ENCODE peak calls at places on chromosomes 3 and 15, in ten cellular contexts. B, R, X, N, P, O, E, M, U and H are unnamed samples.

GRCh38 chr3:103767635-103768034 is 1332.8 kb downstream of the ZPLD1 start:
- DNase-seq in B (no peak), R (no peak), X (no peak), N (no peak), P (no peak), O (no peak), E (no peak), M (no peak), U (no peak), H (no peak)

GRCh38 chr3:184133840-184134745 is 1.1 kb upstream of the EIF2B5 start:
- DNase-seq in B (peak; percentile 94), R (peak; percentile 76), X (peak; percentile 75), N (peak; percentile 78), P (peak; percentile 80), O (no peak), E (peak; percentile 93), M (peak; percentile 85), U (peak; percentile 74), H (peak; percentile 91)

GRCh38 chr3:130386604-130387263 is 41.3 kb downstream of the COL6A5 start:
- DNase-seq in B (no peak), R (no peak), X (peak; percentile 59), N (peak; percentile 2), P (peak; percentile 15), O (no peak), E (no peak), M (peak; percentile 9), U (no peak), H (peak; percentile 52)

GRCh38 chr3:171552525-171552924 is 92.3 kb upstream of the TNIK start:
- DNase-seq in B (no peak), R (no peak), X (no peak), N (no peak), P (no peak), O (no peak), E (no peak), M (no peak), U (no peak), H (no peak)

GRCh38 chr15:89494941-89495637 is 1.3 kb downstream of the RHCG start:
- DNase-seq in B (peak; percentile 39), R (no peak), X (no peak), N (no peak), P (peak; percentile 23), O (no peak), E (peak; percentile 56), M (no peak), U (no peak), H (peak; percentile 40)

GRCh38 chr15:91891101-91891500 is 37.6 kb downstream of the SLCO3A1 start:
- DNase-seq in B (no peak), R (no peak), X (no peak), N (no peak), P (no peak), O (no peak), E (no peak), M (no peak), U (no peak), H (no peak)

GRCh38 chr15:88193415-88193814 is 63.1 kb downstream of the NTRK3 start:
- DNase-seq in B (peak; percentile 5), R (no peak), X (no peak), N (no peak), P (no peak), O (no peak), E (no peak), M (no peak), U (peak; percentile 4), H (no peak)

GRCh38 chr15:84570164-84570692 is 30.6 kb upstream of the ZSCAN2 start:
- DNase-seq in B (peak; percentile 22), R (peak; percentile 53), X (peak; percentile 35), N (no peak), P (peak; percentile 27), O (no peak), E (peak; percentile 83), M (peak; percentile 34), U (no peak), H (peak; percentile 56)

GRCh38 chr3:101868534-101869464 is 19.5 kb downstream of the NFKBIZ start:
- DNase-seq in B (no peak), R (peak; percentile 54), X (no peak), N (peak; percentile 58), P (no peak), O (no peak), E (peak; percentile 84), M (no peak), U (no peak), H (peak; percentile 50)

GRCh38 chr3:128112406-128112968 is 11.1 kb downstream of the RUVBL1 start:
- DNase-seq in B (peak; percentile 49), R (no peak), X (peak; percentile 85), N (peak; percentile 90), P (peak; percentile 89), O (peak; percentile 60), E (no peak), M (peak; percentile 83), U (no peak), H (no peak)

GRCh38 chr3:27224197-27224596 is 145.0 kb downstream of the NEK10 start:
- DNase-seq in B (no peak), R (no peak), X (peak; percentile 26), N (peak; percentile 17), P (no peak), O (no peak), E (no peak), M (peak; percentile 54), U (no peak), H (no peak)

DNA sequence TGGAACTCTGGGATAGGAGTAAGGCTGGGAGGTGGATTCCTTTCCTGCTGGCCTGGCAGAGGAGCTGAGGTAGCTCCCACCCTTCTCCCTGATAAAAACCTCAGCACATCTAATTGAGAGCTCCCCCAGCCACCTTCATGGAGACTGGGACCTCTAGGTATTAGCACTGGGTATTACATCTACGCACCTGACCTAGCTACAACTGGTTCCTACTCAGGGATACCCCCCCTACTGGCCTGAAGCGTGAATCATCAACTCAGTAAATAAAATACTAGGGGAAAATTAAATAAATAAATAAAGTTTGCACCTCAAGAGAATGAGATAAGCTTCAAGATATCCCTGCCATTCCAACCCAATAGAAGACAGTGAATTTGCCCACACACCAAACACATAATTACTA is 140.4 kb downstream of the NEK10 start:
- DNase-seq in B (no peak), R (no peak), X (no peak), N (no peak), P (no peak), O (no peak), E (no peak), M (no peak), U (peak; percentile 39), H (peak; percentile 13)
- TF ChIP-seq CTCF in B (no peak), R (no peak), X (no peak), N (peak; percentile 8), P (peak; percentile 13), O (no peak), E (no peak), M (no peak), U (no peak), H (peak; percentile 43)

DNA sequence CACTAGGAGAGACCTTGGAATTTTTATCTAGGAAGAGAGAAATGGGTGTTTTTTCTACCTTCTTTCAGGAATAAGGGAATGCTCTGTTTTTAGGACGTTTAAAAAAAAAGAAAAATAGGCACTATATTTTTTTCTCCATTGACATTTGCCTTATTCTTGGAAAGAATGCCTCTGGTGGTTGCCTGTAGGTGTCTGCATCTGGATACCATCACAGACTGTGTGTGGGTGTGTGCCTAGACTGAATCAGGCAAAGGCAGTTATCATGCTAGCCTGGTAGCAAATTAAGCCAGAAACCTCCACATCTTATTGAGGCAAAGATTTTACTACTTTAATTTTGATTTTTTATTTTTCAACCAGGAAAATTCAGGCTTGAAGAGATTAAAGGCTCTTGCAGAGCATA is 513.6 kb upstream of the KCNMB2 start:
- DNase-seq in B (no peak), R (no peak), X (peak; percentile 1), N (peak; percentile 25), P (peak; percentile 18), O (no peak), E (no peak), M (no peak), U (no peak), H (no peak)
- TF ChIP-seq CTCF in B (no peak), R (no peak), X (peak; percentile 6), N (no peak), P (peak; percentile 6), O (no peak), E (no peak), M (peak; percentile 3), U (no peak), H (no peak)

DNA sequence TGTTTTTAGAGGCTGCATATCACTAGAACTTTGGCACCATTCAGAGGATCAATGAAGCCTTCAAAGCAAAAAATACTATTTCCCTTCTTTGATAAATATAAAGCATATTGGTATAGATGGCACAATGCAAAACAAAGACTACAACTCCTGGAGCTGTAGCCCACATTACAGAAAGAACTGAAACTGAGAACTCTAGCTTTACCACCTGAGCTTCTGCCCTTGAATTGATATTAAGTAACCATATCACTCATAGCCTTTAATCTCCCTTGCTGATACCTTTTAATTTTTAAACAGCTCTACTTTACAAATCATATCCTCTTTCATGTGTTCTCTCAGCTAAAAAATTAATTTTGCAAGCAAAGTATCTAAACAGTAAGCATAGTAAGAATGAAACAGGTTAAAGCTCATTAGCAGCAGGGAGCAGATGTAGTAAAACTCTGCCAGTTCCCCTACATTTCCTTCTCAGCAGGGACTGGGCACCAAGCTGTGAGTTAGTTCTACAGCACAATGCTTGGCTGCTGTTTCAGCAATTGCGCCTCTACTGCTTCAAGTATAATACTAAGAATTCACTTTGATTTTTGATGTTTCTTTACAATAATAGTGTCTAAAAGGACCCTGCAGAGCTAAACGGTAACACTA is 97.9 kb upstream of the NANOGP8 start:
- DNase-seq in B (peak; percentile 87), R (no peak), X (no peak), N (no peak), P (no peak), O (no peak), E (no peak), M (no peak), U (no peak), H (no peak)
- TF ChIP-seq CTCF in B (peak; percentile 28), R (no peak), X (no peak), N (no peak), P (no peak), O (no peak), E (no peak), M (no peak), U (no peak), H (no peak)

DNA sequence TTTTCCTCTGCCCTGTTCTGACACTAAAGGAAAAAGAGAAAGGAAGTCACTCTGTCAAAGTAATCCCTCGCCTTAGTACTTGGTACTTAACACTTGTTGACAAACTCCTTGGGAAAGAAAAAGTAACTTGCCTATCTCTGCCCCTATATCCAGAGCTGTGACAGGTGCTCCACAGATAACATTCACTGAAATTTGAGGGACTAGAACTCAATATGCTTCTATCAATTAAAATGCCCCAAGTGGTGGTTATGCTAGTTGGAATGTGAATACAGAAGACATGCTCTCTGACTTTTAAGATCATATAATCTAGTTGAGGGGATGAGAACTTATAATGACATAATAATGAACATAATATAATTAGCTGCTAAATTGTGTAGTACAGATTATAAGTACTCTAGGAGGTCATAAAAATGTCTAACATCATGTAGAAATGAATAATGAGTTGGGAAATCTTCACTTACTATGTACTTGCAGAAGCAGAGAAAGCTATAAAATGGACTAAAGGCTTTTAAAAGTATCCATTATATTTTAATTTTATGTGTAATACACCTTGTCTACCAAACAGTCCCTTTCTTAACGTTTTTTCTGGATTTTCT is 153.1 kb upstream of the CCDC54 start:
- DNase-seq in B (no peak), R (no peak), X (no peak), N (no peak), P (peak; percentile 60), O (no peak), E (no peak), M (no peak), U (no peak), H (no peak)
- TF ChIP-seq CTCF in B (no peak), R (no peak), X (no peak), N (no peak), P (no peak), O (no peak), E (no peak), M (no peak), U (no peak), H (no peak)